ENCODE peak calls at places on chromosome 13, in six cellular contexts. I is IMR-90, U is AG10803, Z is SK-N-SH, J is OCI-LY7, X is left ventricle myocardium inferior. M is an unnamed sample.

GRCh38 chr13:31824705-31825512 is 85.6 kb downstream of the RXFP2 start:
- DNase-seq in I (peak; percentile 16), U (peak; percentile 71), Z (no peak), J (peak; percentile 3), X (no peak), M (no peak)

GRCh38 chr13:75635621-75636338 is at the start of gene LMO7:
- DNase-seq in I (peak; percentile 52), U (peak; percentile 82), Z (peak; percentile 90), J (peak; percentile 45), X (peak; percentile 50), M (no peak)

GRCh38 chr13:108787709-108788394 is 158.4 kb downstream of the MYO16 start:
- DNase-seq in I (no peak), U (no peak), Z (peak; percentile 70), J (no peak), X (no peak), M (no peak)

GRCh38 chr13:92602560-92602959 is 624.0 kb upstream of the GPC6 start:
- DNase-seq in I (peak; percentile 9), U (no peak), Z (no peak), J (no peak), X (no peak), M (no peak)

GRCh38 chr13:21208755-21209154 is 32.3 kb downstream of the MRPL57 start:
- DNase-seq in I (no peak), U (no peak), Z (no peak), J (no peak), X (no peak), M (no peak)

GRCh38 chr13:43663474-43664090 is 123.2 kb downstream of the ENOX1 start:
- DNase-seq in I (peak; percentile 73), U (peak; percentile 57), Z (no peak), J (no peak), X (no peak), M (peak; percentile 41)

GRCh38 chr13:48400090-48400694 is 12.7 kb downstream of the LPAR6 start:
- DNase-seq in I (no peak), U (peak; percentile 24), Z (no peak), J (no peak), X (no peak), M (no peak)

GRCh38 chr13:30982506-30982905 is 50.0 kb downstream of the TEX26 start:
- DNase-seq in I (no peak), U (no peak), Z (no peak), J (no peak), X (no peak), M (no peak)

GRCh38 chr13:30607908-30608307 is 9.8 kb upstream of the USPL1 start:
- DNase-seq in I (no peak), U (no peak), Z (no peak), J (peak; percentile 89), X (no peak), M (no peak)

GRCh38 chr13:53783466-53783865 is 754.9 kb downstream of the OLFM4 start:
- DNase-seq in I (no peak), U (no peak), Z (no peak), J (no peak), X (no peak), M (no peak)

GRCh38 chr13:40221460-40222201 is 444.8 kb downstream of the FOXO1 start:
- DNase-seq in I (no peak), U (peak; percentile 37), Z (no peak), J (no peak), X (no peak), M (no peak)

GRCh38 chr13:48318714-48319457 is 15.3 kb downstream of the RB1 start:
- DNase-seq in I (no peak), U (peak; percentile 19), Z (no peak), J (no peak), X (no peak), M (no peak)

GRCh38 chr13:38202730-38203129 is 146.9 kb upstream of the UFM1 start:
- DNase-seq in I (peak; percentile 2), U (peak; percentile 42), Z (no peak), J (no peak), X (no peak), M (no peak)

GRCh38 chr13:77168232-77168631 is 141.3 kb upstream of the FBXL3 start:
- DNase-seq in I (no peak), U (no peak), Z (no peak), J (no peak), X (no peak), M (no peak)

GRCh38 chr13:30932481-30933333 is at the start of gene TEX26:
- DNase-seq in I (no peak), U (no peak), Z (no peak), J (no peak), X (no peak), M (no peak)

GRCh38 chr13:26325876-26326275 is 71.9 kb downstream of the CDK8 start:
- DNase-seq in I (peak; percentile 4), U (no peak), Z (no peak), J (no peak), X (no peak), M (no peak)

GRCh38 chr13:112983428-112984196 is 14.6 kb downstream of the MCF2L start:
- DNase-seq in I (no peak), U (no peak), Z (peak; percentile 90), J (no peak), X (peak; percentile 64), M (no peak)

GRCh38 chr13:74191036-74191809 is 57.0 kb upstream of the KLF12 start:
- DNase-seq in I (peak; percentile 32), U (no peak), Z (no peak), J (no peak), X (no peak), M (no peak)

GRCh38 chr13:66962953-66963352 is 267.2 kb downstream of the PCDH9 start:
- DNase-seq in I (no peak), U (no peak), Z (no peak), J (no peak), X (no peak), M (no peak)

GRCh38 chr13:26469602-26470001 is 87.9 kb upstream of the WASF3 start:
- DNase-seq in I (no peak), U (no peak), Z (no peak), J (no peak), X (no peak), M (no peak)

GRCh38 chr13:113216165-113217056 is 7.0 kb downstream of the CUL4A start:
- DNase-seq in I (peak; percentile 74), U (peak; percentile 62), Z (no peak), J (no peak), X (peak; percentile 47), M (no peak)

GRCh38 chr13:99067160-99067985 is 89.5 kb upstream of the DOCK9 start:
- DNase-seq in I (peak; percentile 85), U (peak; percentile 89), Z (no peak), J (no peak), X (no peak), M (peak; percentile 54)

DNA sequence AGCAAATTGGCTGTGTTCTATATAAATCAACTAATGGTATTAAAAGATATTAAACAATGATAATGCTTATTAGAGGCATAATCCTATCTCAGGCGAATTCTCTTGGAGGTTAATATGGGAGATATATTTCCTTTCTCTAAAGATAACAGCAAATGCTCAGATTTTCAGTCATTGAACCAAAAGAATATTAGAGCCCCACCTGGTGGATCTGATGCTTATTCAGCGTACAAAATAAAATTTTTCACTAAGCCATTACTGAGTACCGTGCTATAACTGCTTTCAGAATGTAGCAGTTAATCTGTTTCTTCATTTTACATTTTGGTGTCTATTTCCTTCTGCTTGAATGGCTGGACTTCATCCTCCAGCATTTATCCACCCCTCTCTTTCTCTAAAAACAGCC is 143.3 kb upstream of the IPO5 start:
- DNase-seq in I (peak; percentile 14), U (peak; percentile 3), Z (peak; percentile 21), J (no peak), X (no peak), M (no peak)
- TF ChIP-seq CTCF in I (peak; percentile 49), U (peak; percentile 56), Z (peak; percentile 63), J (peak; percentile 61), X (peak; percentile 54), M (no peak)

GRCh38 chr13:100542546-100543156 is 45.9 kb downstream of the GGACT start:
- DNase-seq in I (peak; percentile 64), U (peak; percentile 61), Z (no peak), J (peak; percentile 45), X (no peak), M (no peak)
- TF ChIP-seq CTCF in I (peak; percentile 59), U (peak; percentile 68), Z (peak; percentile 63), J (peak; percentile 58), X (peak; percentile 15), M (peak; percentile 33)

GRCh38 chr13:110531671-110532083 is 29.8 kb downstream of the RAB20 start:
- DNase-seq in I (no peak), U (no peak), Z (no peak), J (no peak), X (no peak), M (no peak)
- TF ChIP-seq CTCF in I (no peak), U (no peak), Z (no peak), J (no peak), X (no peak), M (no peak)

DNA sequence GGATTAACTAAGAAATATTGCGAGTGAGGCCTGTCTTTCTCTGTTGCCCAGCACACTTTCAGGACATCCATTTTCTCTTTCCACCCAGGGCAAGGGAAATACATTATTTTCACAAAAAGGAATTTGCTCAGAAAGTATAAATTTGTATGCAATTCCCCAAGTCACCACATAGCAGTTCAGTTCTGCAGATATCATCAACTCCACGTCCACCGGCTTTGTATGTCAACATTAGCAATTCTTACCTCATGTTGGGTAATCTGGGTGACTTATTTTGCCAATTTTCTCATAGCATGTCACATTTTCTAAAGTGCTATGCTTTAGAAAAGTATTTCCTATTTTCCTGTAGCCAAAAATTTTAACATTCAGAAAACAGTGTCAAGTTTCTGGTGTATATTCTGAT is 501.8 kb downstream of the EFNB2 start:
- DNase-seq in I (peak; percentile 59), U (peak; percentile 85), Z (no peak), J (no peak), X (no peak), M (peak; percentile 37)
- TF ChIP-seq CTCF in I (peak; percentile 29), U (peak; percentile 55), Z (peak; percentile 47), J (no peak), X (peak; percentile 24), M (peak; percentile 34)

DNA sequence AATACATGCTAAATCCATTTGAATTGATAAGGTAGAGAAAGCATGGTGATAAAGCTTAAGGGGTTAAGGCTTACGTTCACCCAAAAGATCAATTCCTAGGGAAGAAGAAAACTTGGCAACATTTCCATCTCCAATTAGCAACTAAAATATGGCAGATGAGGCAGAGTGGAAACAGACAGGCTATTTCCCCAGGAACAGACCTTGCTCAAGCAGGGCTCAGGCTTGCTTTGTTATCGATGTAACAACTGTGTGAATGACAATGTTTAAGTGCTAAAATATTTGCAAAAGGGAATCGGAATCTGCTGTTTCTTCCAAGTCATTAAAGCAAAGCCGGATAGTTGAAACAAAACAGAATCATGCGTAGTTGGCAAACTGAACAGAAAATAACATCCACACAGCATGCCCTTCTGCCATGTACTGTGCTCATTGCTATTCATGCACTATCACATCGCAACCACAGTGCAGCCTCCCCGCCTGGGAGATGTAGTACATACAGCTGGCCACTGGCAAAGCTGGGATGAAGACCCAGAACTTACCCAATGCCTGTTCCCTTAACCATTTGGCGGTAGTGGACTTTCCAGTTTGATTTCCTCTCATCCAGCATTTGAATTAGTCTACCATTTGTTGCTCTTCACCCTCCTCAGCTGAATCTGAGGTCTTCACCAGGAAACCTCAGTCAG is 799.1 kb downstream of the DIAPH3 start:
- DNase-seq in I (no peak), U (no peak), Z (peak; percentile 62), J (no peak), X (no peak), M (no peak)
- TF ChIP-seq CTCF in I (no peak), U (no peak), Z (no peak), J (no peak), X (peak; percentile 22), M (no peak)

GRCh38 chr13:104773775-104774174 is 1707.6 kb upstream of the SLC10A2 start:
- DNase-seq in I (peak; percentile 54), U (peak; percentile 19), Z (peak; percentile 11), J (peak; percentile 20), X (no peak), M (peak; percentile 9)
- TF ChIP-seq CTCF in I (peak; percentile 63), U (peak; percentile 63), Z (peak; percentile 68), J (peak; percentile 69), X (peak; percentile 60), M (peak; percentile 54)